ENCODE peak calls at places on chromosomes 2 and 18, in six cellular contexts. V is AG08396; D is SW 1271; K is activated CD8-positive, alpha-beta memory T cell treated with anti-CD3 and anti-CD28 coated beads for 48 hours; G is WTC11; H is left cardiac atrium. I is an unnamed sample.

GRCh38 chr2:237596518-237596855 is 6.0 kb upstream of the RAB17 start:
- DNase-seq in V (no peak), D (no peak), K (no peak), G (no peak), H (no peak), I (no peak)

GRCh38 chr2:26399781-26400376 is 1.8 kb upstream of the DRC1 start:
- DNase-seq in V (no peak), D (no peak), K (no peak), G (no peak), H (no peak), I (no peak)

GRCh38 chr18:80184243-80184772 is 63.0 kb downstream of the PARD6G start:
- DNase-seq in V (no peak), D (no peak), K (no peak), G (no peak), H (no peak), I (no peak)

GRCh38 chr2:48529676-48530032 is 300 bp upstream of the STON1 start:
- DNase-seq in V (no peak), D (no peak), K (no peak), G (peak), H (no peak), I (no peak)

GRCh38 chr2:192230864-192231453 is 36.2 kb upstream of the TMEFF2 start:
- DNase-seq in V (no peak), D (no peak), K (no peak), G (no peak), H (no peak), I (no peak)

GRCh38 chr2:59312967-59313943 is 1072.1 kb upstream of the FANCL start:
- DNase-seq in V (no peak), D (no peak), K (no peak), G (no peak), H (no peak), I (no peak)

GRCh38 chr2:23689131-23689700 is 237.7 kb downstream of the ATAD2B start:
- DNase-seq in V (no peak), D (no peak), K (no peak), G (no peak), H (no peak), I (no peak)

GRCh38 chr2:169771612-169772011 is 27.1 kb upstream of the SSB start:
- DNase-seq in V (no peak), D (no peak), K (no peak), G (no peak), H (no peak), I (no peak)

GRCh38 chr2:101307950-101308431 is 510 bp downstream of the RNF149 start:
- DNase-seq in V (no peak), D (no peak), K (no peak), G (peak), H (no peak), I (no peak)

I was measured in AG04450.